ENCODE peak calls at places on chromosome 21, in five cellular contexts. N is activated CD4-positive, CD25-positive, alpha-beta regulatory T cell; M is iris pigment epithelial cell; V is hippocampal formation; A is stimulated activated CD8-positive, alpha-beta memory T cell treated with anti-CD3 and anti-CD28 coated beads, Interleukin-4, amount 100 ng/mL, for 4 hours. B is an unnamed sample.

GRCh38 chr21:42652527-42653491 is 612 bp upstream of the PDE9A start:
- DNase-seq in N (no peak), M (peak), V (peak), A (no peak), B (no peak)

GRCh38 chr21:44897326-44898010 is 23.2 kb downstream of the ITGB2 start:
- DNase-seq in N (no peak), M (no peak), V (no peak), A (no peak), B (no peak)

GRCh38 chr21:25005388-25005787 is 601.9 kb downstream of the MRPL39 start:
- DNase-seq in N (no peak), M (peak), V (no peak), A (no peak), B (no peak)

GRCh38 chr21:41387042-41387819 is 25.4 kb downstream of the MX2 start:
- DNase-seq in N (no peak), M (no peak), V (no peak), A (no peak), B (no peak)

GRCh38 chr21:37041706-37042271 is 31.1 kb downstream of the PIGP start:
- DNase-seq in N (no peak), M (no peak), V (no peak), A (no peak), B (no peak)

GRCh38 chr21:43694437-43695079 is 24.4 kb upstream of the PDXK start:
- DNase-seq in N (no peak), M (no peak), V (no peak), A (no peak), B (no peak)

GRCh38 chr21:44994016-44994365 is 54.2 kb downstream of the SLX9 start:
- DNase-seq in N (no peak), M (no peak), V (no peak), A (no peak), B (no peak)

GRCh38 chr21:28336299-28336698 is 656.4 kb downstream of the LTN1 start:
- DNase-seq in N (no peak), M (peak), V (peak), A (no peak), B (no peak)

GRCh38 chr21:20970691-20971090 is 27.5 kb upstream of the NCAM2 start:
- DNase-seq in N (no peak), M (no peak), V (peak), A (no peak), B (no peak)

GRCh38 chr21:32096411-32096810 is 182.4 kb downstream of the MIS18A start:
- DNase-seq in N (no peak), M (no peak), V (no peak), A (no peak), B (no peak)

GRCh38 chr21:37467082-37467481 is 100.5 kb downstream of the DYRK1A start:
- DNase-seq in N (no peak), M (no peak), V (no peak), A (no peak), B (no peak)

GRCh38 chr21:31201548-31201947 is 142.5 kb downstream of the TIAM1 start:
- DNase-seq in N (no peak), M (peak), V (no peak), A (no peak), B (no peak)

GRCh38 chr21:45909238-45909785 is 72.3 kb upstream of the COL6A1 start:
- DNase-seq in N (no peak), M (no peak), V (no peak), A (no peak), B (no peak)

GRCh38 chr21:20250337-20250736 is 747.9 kb upstream of the NCAM2 start:
- DNase-seq in N (no peak), M (no peak), V (no peak), A (no peak), B (no peak)

GRCh38 chr21:15124731-15125130 is 59.9 kb upstream of the NRIP1 start:
- DNase-seq in N (no peak), M (no peak), V (no peak), A (no peak), B (no peak)

GRCh38 chr21:34523019-34523418 is 11.0 kb upstream of the KCNE1 start:
- DNase-seq in N (no peak), M (no peak), V (no peak), A (no peak), B (no peak)

GRCh38 chr21:34552324-34553198 is 40.6 kb upstream of the KCNE1 start:
- DNase-seq in N (no peak), M (peak), V (no peak), A (no peak), B (no peak)

GRCh38 chr21:43270800-43271261 is 102.0 kb downstream of the CRYAA start:
- DNase-seq in N (no peak), M (no peak), V (no peak), A (no peak), B (no peak)

GRCh38 chr21:14866859-14867560 is 197.8 kb downstream of the NRIP1 start:
- DNase-seq in N (no peak), M (no peak), V (no peak), A (no peak), B (no peak)

GRCh38 chr21:42636931-42637601 is 16.4 kb upstream of the PDE9A start:
- DNase-seq in N (no peak), M (no peak), V (no peak), A (no peak), B (no peak)

GRCh38 chr21:46428987-46429710 is 29.5 kb upstream of the DIP2A start:
- DNase-seq in N (no peak), M (no peak), V (no peak), A (no peak), B (no peak)

GRCh38 chr21:40270134-40270533 is 402.9 kb downstream of the PCP4 start:
- DNase-seq in N (no peak), M (no peak), V (no peak), A (no peak), B (no peak)

GRCh38 chr21:34536820-34537219 is 24.8 kb upstream of the KCNE1 start:
- DNase-seq in N (no peak), M (peak), V (no peak), A (no peak), B (no peak)

GRCh38 chr21:31509108-31510017 is 150.1 kb upstream of the SOD1 start:
- DNase-seq in N (peak), M (peak), V (no peak), A (peak), B (peak)

GRCh38 chr21:36237441-36237840 is 80.8 kb downstream of the DOP1B start:
- DNase-seq in N (no peak), M (no peak), V (no peak), A (no peak), B (no peak)

GRCh38 chr21:37204580-37204979 is 62.6 kb downstream of the VPS26C start:
- DNase-seq in N (no peak), M (peak), V (no peak), A (no peak), B (no peak)

GRCh38 chr21:39452965-39453332 is 1.2 kb downstream of the SH3BGR start:
- DNase-seq in N (no peak), M (no peak), V (peak), A (no peak), B (no peak)

GRCh38 chr21:33293811-33294216 is 27.6 kb downstream of the IL10RB start:
- DNase-seq in N (no peak), M (no peak), V (no peak), A (no peak), B (no peak)

GRCh38 chr21:16419188-16419874 is 689.5 kb downstream of the USP25 start:
- DNase-seq in N (no peak), M (peak), V (peak), A (no peak), B (no peak)

GRCh38 chr21:14591882-14592281 is 45.8 kb upstream of the SAMSN1 start:
- DNase-seq in N (no peak), M (peak), V (peak), A (no peak), B (no peak)

GRCh38 chr21:44814498-44815023 is 3.3 kb downstream of the SUMO3 start:
- DNase-seq in N (no peak), M (no peak), V (no peak), A (no peak), B (no peak)

GRCh38 chr21:33266784-33267135 is 593 bp downstream of the IL10RB start:
- DNase-seq in N (no peak), M (no peak), V (no peak), A (no peak), B (no peak)